ENCODE peak calls at places on chromosome 14, in ten cellular contexts. O is HepG2, L is nephron progenitor cell, I is AG09319, M is WERI-Rb-1, D is GM10248, X is brain microvascular endothelial cell, E is astrocyte of the spinal cord, J is WTC11, K is heart right ventricle. V is an unnamed sample.

GRCh38 chr14:87944987-87945604 is 47.9 kb downstream of the GALC start:
- DNase-seq in O (peak), L (no peak), I (peak), M (no peak), D (peak), X (no peak), E (peak), J (no peak), K (no peak), V (no peak)

GRCh38 chr14:32426596-32427408 is 97.7 kb downstream of the AKAP6 start:
- DNase-seq in O (no peak), L (peak), I (no peak), M (peak), D (no peak), X (no peak), E (no peak), J (no peak), K (no peak), V (no peak)

GRCh38 chr14:68704736-68705720 is 87.8 kb downstream of the ZFP36L1 start:
- DNase-seq in O (no peak), L (no peak), I (no peak), M (no peak), D (no peak), X (no peak), E (no peak), J (no peak), K (no peak), V (no peak)

GRCh38 chr14:69828372-69828771 is 31.3 kb upstream of the SLC10A1 start:
- DNase-seq in O (no peak), L (no peak), I (no peak), M (no peak), D (no peak), X (no peak), E (no peak), J (no peak), K (no peak), V (no peak)

GRCh38 chr14:34604990-34605389 is 25.0 kb downstream of the SNX6 start:
- DNase-seq in O (no peak), L (no peak), I (no peak), M (no peak), D (no peak), X (no peak), E (peak), J (no peak), K (no peak), V (no peak)

GRCh38 chr14:71208702-71209357 is 301.6 kb downstream of the PCNX1 start:
- DNase-seq in O (no peak), L (no peak), I (no peak), M (no peak), D (no peak), X (no peak), E (no peak), J (no peak), K (no peak), V (no peak)

GRCh38 chr14:92986254-92987147 is 63.6 kb downstream of the CHGA start:
- DNase-seq in O (peak), L (no peak), I (peak), M (no peak), D (no peak), X (peak), E (peak), J (no peak), K (peak), V (no peak)

GRCh38 chr14:34569750-34570149 is 30.2 kb upstream of the EAPP start:
- DNase-seq in O (no peak), L (no peak), I (no peak), M (no peak), D (no peak), X (no peak), E (no peak), J (no peak), K (no peak), V (no peak)

GRCh38 chr14:58238252-58239247 is 6.1 kb upstream of the PSMA3 start:
- DNase-seq in O (no peak), L (peak), I (no peak), M (no peak), D (no peak), X (peak), E (no peak), J (no peak), K (no peak), V (no peak)

GRCh38 chr14:32203928-32204357 is 874 bp upstream of the RNU6-8 start:
- DNase-seq in O (peak), L (peak), I (no peak), M (no peak), D (no peak), X (peak), E (no peak), J (no peak), K (no peak), V (no peak)

GRCh38 chr14:57389646-57390036 is 745 bp upstream of the NAA30 start:
- DNase-seq in O (no peak), L (no peak), I (no peak), M (peak), D (peak), X (no peak), E (no peak), J (peak), K (no peak), V (no peak)

GRCh38 chr14:39005044-39005736 is 97.8 kb downstream of the SEC23A start:
- DNase-seq in O (no peak), L (no peak), I (no peak), M (no peak), D (no peak), X (no peak), E (no peak), J (no peak), K (no peak), V (no peak)

GRCh38 chr14:95585971-95586620 is 51.2 kb downstream of the GLRX5 start:
- DNase-seq in O (no peak), L (no peak), I (no peak), M (peak), D (no peak), X (no peak), E (no peak), J (no peak), K (no peak), V (no peak)

GRCh38 chr14:99564256-99564902 is 39.6 kb downstream of the CCDC85C start:
- DNase-seq in O (peak), L (no peak), I (peak), M (no peak), D (no peak), X (peak), E (peak), J (no peak), K (peak), V (no peak)

GRCh38 chr14:39230416-39230815 is 3.3 kb upstream of the MIA2 start:
- DNase-seq in O (no peak), L (no peak), I (no peak), M (no peak), D (no peak), X (no peak), E (no peak), J (no peak), K (no peak), V (no peak)

GRCh38 chr14:68293404-68293803 is 473.8 kb downstream of the RAD51B start:
- DNase-seq in O (no peak), L (no peak), I (no peak), M (no peak), D (peak), X (no peak), E (no peak), J (no peak), K (no peak), V (no peak)

GRCh38 chr14:87149583-87150354 is 843.2 kb downstream of the GALC start:
- DNase-seq in O (no peak), L (no peak), I (peak), M (no peak), D (no peak), X (no peak), E (peak), J (peak), K (no peak), V (no peak)

GRCh38 chr14:70713096-70713875 is 71.6 kb downstream of the TTC9 start:
- DNase-seq in O (no peak), L (no peak), I (no peak), M (no peak), D (no peak), X (no peak), E (no peak), J (no peak), K (no peak), V (no peak)

GRCh38 chr14:68733086-68733621 is 59.7 kb downstream of the ZFP36L1 start:
- DNase-seq in O (no peak), L (no peak), I (no peak), M (no peak), D (peak), X (no peak), E (no peak), J (no peak), K (no peak), V (no peak)

GRCh38 chr14:64930085-64930843 is 12.3 kb downstream of the GPX2 start:
- DNase-seq in O (no peak), L (no peak), I (peak), M (no peak), D (no peak), X (no peak), E (no peak), J (no peak), K (no peak), V (no peak)

GRCh38 chr14:22996823-22997301 is 13.1 kb downstream of the C14orf93 start:
- DNase-seq in O (no peak), L (peak), I (no peak), M (peak), D (no peak), X (no peak), E (no peak), J (no peak), K (no peak), V (no peak)

GRCh38 chr14:72646861-72647528 is 246.9 kb downstream of the DPF3 start:
- DNase-seq in O (no peak), L (no peak), I (no peak), M (no peak), D (no peak), X (no peak), E (peak), J (no peak), K (no peak), V (no peak)

GRCh38 chr14:81166126-81166525 is 54.6 kb downstream of the GTF2A1 start:
- DNase-seq in O (peak), L (no peak), I (no peak), M (no peak), D (no peak), X (no peak), E (no peak), J (no peak), K (no peak), V (no peak)

GRCh38 chr14:105974902-105975301 is 448.5 kb downstream of the TMEM121 start:
- DNase-seq in O (peak), L (no peak), I (no peak), M (peak), D (peak), X (no peak), E (no peak), J (no peak), K (no peak), V (no peak)

DNA sequence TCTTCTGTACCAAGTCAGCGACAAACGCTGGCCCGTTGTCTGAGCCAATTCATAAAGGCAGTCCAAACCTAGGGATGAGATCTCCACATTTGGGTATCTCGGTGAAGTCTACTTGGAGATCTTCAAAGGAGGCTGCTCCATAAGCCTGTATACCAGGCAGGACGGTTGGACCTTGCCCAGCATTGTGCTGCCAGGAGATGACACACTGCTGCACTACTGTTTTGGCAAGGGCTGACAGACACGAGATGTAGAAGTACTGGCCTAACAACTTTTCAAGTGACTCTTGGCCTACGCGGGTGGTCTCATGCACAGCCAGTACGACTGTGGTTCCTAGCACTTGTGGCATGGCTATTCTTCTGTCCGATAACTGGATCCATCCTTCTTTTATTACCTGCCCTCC is 135.3 kb downstream of the SLC38A6 start:
- DNase-seq in O (no peak), L (no peak), I (no peak), M (no peak), D (no peak), X (no peak), E (no peak), J (no peak), K (no peak), V (no peak)
- TF ChIP-seq CTCF in O (no peak), L (no peak), I (no peak), M (no peak), D (no peak), X (no peak), E (no peak), J (no peak), K (no peak), V (no peak)

GRCh38 chr14:21860172-21860571 is 186.6 kb upstream of the OR4E1 start:
- DNase-seq in O (peak), L (peak), I (no peak), M (peak), D (peak), X (peak), E (no peak), J (peak), K (no peak), V (no peak)
- TF ChIP-seq CTCF in O (peak), L (peak), I (peak), M (peak), D (peak), X (peak), E (peak), J (peak), K (peak), V (no peak)

GRCh38 chr14:104150201-104151027 is 12.0 kb downstream of the KIF26A start:
- DNase-seq in O (no peak), L (peak), I (peak), M (peak), D (no peak), X (peak), E (peak), J (peak), K (peak), V (no peak)
- TF ChIP-seq CTCF in O (no peak), L (peak), I (peak), M (peak), D (peak), X (peak), E (no peak), J (peak), K (no peak), V (no peak)

DNA sequence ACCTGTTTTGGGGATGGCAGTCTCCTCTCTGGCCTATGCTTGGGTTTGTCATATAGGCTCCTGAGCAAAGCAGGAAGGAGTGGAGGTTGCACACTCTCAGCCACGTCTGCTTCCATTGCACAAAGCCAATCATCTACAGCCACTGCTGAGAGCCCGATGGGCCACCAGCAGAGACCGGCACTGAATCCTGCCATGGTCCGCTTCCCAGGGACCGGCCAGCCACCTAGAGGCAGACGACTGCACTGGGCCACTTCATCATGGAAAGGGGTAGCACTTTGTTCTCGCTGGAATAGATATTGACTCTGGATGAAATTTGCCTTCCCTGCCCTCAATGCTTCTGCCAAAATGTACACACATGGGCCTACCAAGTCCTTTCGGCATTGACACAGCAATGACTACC is 22.3 kb downstream of the DLK1 start:
- DNase-seq in O (no peak), L (no peak), I (no peak), M (no peak), D (no peak), X (no peak), E (no peak), J (peak), K (no peak), V (no peak)
- TF ChIP-seq CTCF in O (peak), L (no peak), I (no peak), M (peak), D (no peak), X (peak), E (peak), J (no peak), K (no peak), V (no peak)

GRCh38 chr14:90757452-90757851 is 58.8 kb downstream of the TTC7B start:
- DNase-seq in O (no peak), L (no peak), I (no peak), M (no peak), D (no peak), X (no peak), E (no peak), J (no peak), K (no peak), V (no peak)

GRCh38 chr14:90758959-90759358 is 57.3 kb downstream of the TTC7B start:
- DNase-seq in O (no peak), L (no peak), I (no peak), M (no peak), D (no peak), X (peak), E (no peak), J (no peak), K (peak), V (no peak)

GRCh38 chr14:90755661-90756304 is 60.4 kb downstream of the TTC7B start:
- DNase-seq in O (no peak), L (no peak), I (no peak), M (no peak), D (no peak), X (no peak), E (no peak), J (no peak), K (no peak), V (no peak)

GRCh38 chr14:90758028-90758889 is 58.0 kb downstream of the TTC7B start:
- DNase-seq in O (peak), L (peak), I (peak), M (peak), D (peak), X (peak), E (peak), J (peak), K (peak), V (peak)

DNA sequence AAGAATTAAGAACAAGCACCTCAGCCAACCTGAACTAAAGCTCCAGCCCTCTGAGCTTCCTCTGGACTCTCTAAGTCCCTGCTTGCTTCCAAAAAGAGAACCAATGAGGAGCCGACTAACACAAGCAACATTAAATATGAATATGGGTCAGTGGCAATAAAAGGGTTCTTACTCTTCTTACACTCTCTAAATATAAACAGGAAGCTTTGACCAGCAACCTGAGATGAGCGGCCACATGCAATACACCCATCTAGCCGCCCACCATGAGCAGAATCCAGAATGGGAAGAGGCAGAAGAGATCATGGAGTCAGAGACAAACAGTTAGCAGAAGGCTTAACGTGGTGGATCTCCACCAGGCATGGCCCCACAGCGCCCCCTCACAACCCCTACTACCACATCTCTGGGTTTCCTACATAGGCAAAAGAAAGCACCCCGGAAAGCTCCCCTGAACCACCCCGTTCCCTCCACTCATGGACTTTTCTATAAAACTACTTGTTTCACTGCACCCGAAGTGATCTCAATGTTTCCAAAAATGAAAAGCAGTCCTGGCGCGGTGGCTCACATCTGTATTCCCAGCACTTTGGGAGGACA is 59.4 kb downstream of the TTC7B start:
- DNase-seq in O (no peak), L (no peak), I (no peak), M (no peak), D (no peak), X (no peak), E (no peak), J (peak), K (no peak), V (no peak)
- TF ChIP-seq CTCF in O (peak), L (no peak), I (no peak), M (peak), D (no peak), X (no peak), E (peak), J (no peak), K (no peak), V (no peak)

GRCh38 chr14:75578099-75578785 is at the start of gene FLVCR2:
- DNase-seq in O (peak), L (peak), I (no peak), M (peak), D (peak), X (peak), E (peak), J (peak), K (peak), V (peak)

GRCh38 chr14:75577090-75577489 is 1.3 kb upstream of the FLVCR2 start:
- DNase-seq in O (no peak), L (no peak), I (no peak), M (no peak), D (no peak), X (no peak), E (no peak), J (no peak), K (no peak), V (no peak)

GRCh38 chr14:75577724-75578098 is 709 bp upstream of the FLVCR2 start:
- DNase-seq in O (peak), L (peak), I (peak), M (peak), D (peak), X (peak), E (peak), J (peak), K (peak), V (peak)

GRCh38 chr14:75579882-75580281 is 1.5 kb downstream of the FLVCR2 start:
- DNase-seq in O (no peak), L (no peak), I (no peak), M (no peak), D (no peak), X (no peak), E (no peak), J (no peak), K (no peak), V (no peak)

DNA sequence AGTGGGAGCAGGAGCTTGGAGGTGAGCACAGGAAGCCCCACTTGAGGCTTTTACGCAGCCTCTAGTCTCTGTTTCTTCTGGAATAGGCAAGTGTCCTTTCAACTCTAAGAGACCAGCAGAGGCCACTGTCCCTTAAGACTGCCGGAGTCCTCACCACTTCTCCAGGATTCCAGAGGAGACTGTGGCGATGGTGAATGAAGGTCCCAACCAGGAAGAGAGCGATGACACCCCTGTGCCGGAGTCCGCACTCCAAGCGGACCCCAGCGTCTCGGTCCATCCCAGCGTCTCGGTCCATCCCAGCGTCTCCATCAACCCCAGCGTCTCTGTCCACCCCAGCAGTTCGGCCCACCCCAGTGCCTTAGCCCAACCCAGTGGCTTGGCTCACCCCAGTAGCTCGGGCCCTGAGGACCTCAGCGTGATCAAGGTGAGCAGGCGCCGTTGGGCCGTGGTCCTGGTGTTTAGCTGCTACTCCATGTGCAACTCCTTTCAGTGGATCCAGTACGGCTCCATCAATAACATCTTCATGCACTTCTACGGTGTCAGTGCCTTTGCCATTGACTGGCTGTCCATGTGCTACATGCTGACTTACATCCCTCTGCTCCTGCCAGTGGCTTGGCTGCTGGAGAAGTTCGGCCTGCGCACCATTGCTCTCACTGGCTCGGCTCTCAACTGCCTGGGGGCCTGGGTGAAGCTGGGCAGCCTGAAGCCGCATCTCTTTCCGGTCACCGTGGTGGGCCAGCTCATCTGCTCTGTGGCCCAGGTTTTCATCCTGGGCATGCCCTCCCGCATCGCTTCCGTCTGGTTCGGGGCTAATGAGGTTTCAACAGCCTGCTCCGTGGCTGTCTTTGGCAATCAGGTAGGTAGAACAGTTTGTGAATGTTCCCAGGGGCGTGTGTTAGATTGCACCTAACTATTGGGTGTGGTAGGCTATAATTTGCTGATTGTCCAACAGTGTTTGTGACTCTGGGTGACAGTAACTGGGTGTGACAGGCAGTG is 664 bp downstream of the FLVCR2 start:
- DNase-seq in O (peak), L (no peak), I (no peak), M (peak), D (no peak), X (peak), E (no peak), J (peak), K (peak), V (no peak)
- TF ChIP-seq CTCF in O (peak), L (no peak), I (peak), M (peak), D (no peak), X (peak), E (peak), J (no peak), K (peak), V (no peak)

GRCh38 chr14:104216457-104216856 is 78.1 kb downstream of the KIF26A start:
- DNase-seq in O (no peak), L (no peak), I (no peak), M (no peak), D (no peak), X (no peak), E (no peak), J (no peak), K (peak), V (no peak)
- TF ChIP-seq CTCF in O (no peak), L (no peak), I (no peak), M (no peak), D (no peak), X (no peak), E (no peak), J (no peak), K (no peak), V (no peak)

V was measured in omental fat pad.